ENCODE peak calls at places on chromosomes 1 and 21, in eight cellular contexts. E, V, I, X, J, U, Q and S are unnamed samples.

GRCh38 chr21:27954806-27955205 is 987.9 kb upstream of the ADAMTS5 start:
- DNase-seq in J (peak; percentile 63), I (peak; percentile 84), E (no peak), V (no peak), Q (no peak), U (no peak), X (peak; percentile 6), S (no peak)

GRCh38 chr1:55081188-55081904 is 42.0 kb downstream of the PCSK9 start:
- DNase-seq in E (no peak), I (peak; percentile 86), V (no peak), U (no peak), Q (no peak), J (peak; percentile 89), X (peak; percentile 47), S (no peak)

GRCh38 chr1:190551638-190552037 is 74.0 kb upstream of the BRINP3 start:
- DNase-seq in E (no peak), U (no peak), J (no peak), I (no peak), V (no peak), Q (no peak), X (no peak), S (no peak)

GRCh38 chr1:191953516-191953915 is 204.7 kb upstream of the RGS18 start:
- DNase-seq in X (no peak), E (no peak), J (peak; percentile 2), V (no peak), Q (no peak), U (no peak), I (no peak), S (no peak)

GRCh38 chr1:81446006-81446669 is 354.6 kb upstream of the ADGRL2 start:
- DNase-seq in V (no peak), I (no peak), X (no peak), E (peak; percentile 37), U (no peak), Q (no peak), J (no peak), S (no peak)

GRCh38 chr1:180154003-180154324 is 705 bp upstream of the QSOX1 start:
- DNase-seq in X (no peak), I (no peak), Q (no peak), E (no peak), J (no peak), U (no peak), V (no peak), S (no peak)

GRCh38 chr1:75588779-75589475 is 22.0 kb downstream of the SLC44A5 start:
- DNase-seq in E (no peak), V (no peak), I (no peak), J (no peak), U (no peak), X (no peak), Q (no peak), S (no peak)

GRCh38 chr1:212386029-212386428 is 28.7 kb downstream of the PACC1 start:
- DNase-seq in I (no peak), V (no peak), E (no peak), U (no peak), J (no peak), X (no peak), Q (no peak), S (no peak)

GRCh38 chr1:147129116-147129873 is 43.0 kb downstream of the PRKAB2 start:
- DNase-seq in U (no peak), E (no peak), J (no peak), V (no peak), X (no peak), Q (no peak), I (no peak), S (no peak)

GRCh38 chr1:59641861-59642260 is 172.9 kb upstream of the HOOK1 start:
- DNase-seq in J (no peak), U (no peak), I (no peak), V (no peak), E (no peak), Q (no peak), X (no peak), S (no peak)